ENCODE peak calls at places on chromosome X, in four cellular contexts. U is NCI-H1092, X is suprapubic skin, V is iPS-NIHi11. P is an unnamed sample.

GRCh38 chrX:39318497-39319343 is 517.5 kb downstream of the MID1IP1 start:
- DNase-seq in U (no peak), X (no peak), V (no peak), P (no peak)

GRCh38 chrX:43581888-43582539 is 74.1 kb upstream of the MAOA start:
- DNase-seq in U (no peak), X (no peak), V (no peak), P (no peak)

GRCh38 chrX:1093112-1093511 is 119.3 kb downstream of the CRLF2 start:
- DNase-seq in X (no peak), U (no peak), V (no peak), P (no peak)

GRCh38 chrX:112819013-112819635 is 21.5 kb downstream of the AMOT start:
- DNase-seq in X (no peak), U (no peak), V (no peak), P (no peak)

GRCh38 chrX:17735396-17735795 is 1.9 kb upstream of the SCML1 start:
- DNase-seq in X (no peak), U (no peak), V (no peak), P (no peak)

GRCh38 chrX:124280294-124280902 is 52.1 kb upstream of the TEX13D start:
- DNase-seq in V (no peak), U (no peak), X (no peak), P (no peak)

GRCh38 chrX:16239211-16239610 is 71.9 kb downstream of the MAGEB17 start:
- DNase-seq in V (no peak), X (no peak), U (no peak), P (no peak)

GRCh38 chrX:68912113-68912980 is 83.5 kb downstream of the EFNB1 start:
- DNase-seq in U (no peak), V (peak), X (no peak), P (no peak)

GRCh38 chrX:119512145-119512800 is 44.0 kb downstream of the SLC25A5 start:
- DNase-seq in X (no peak), U (peak), V (peak), P (peak)

GRCh38 chrX:136541294-136541693 is 9.3 kb downstream of the VGLL1 start:
- DNase-seq in X (no peak), V (no peak), U (no peak), P (no peak)

GRCh38 chrX:47283015-47283771 is 50.4 kb downstream of the USP11 start:
- DNase-seq in V (no peak), X (no peak), U (peak), P (no peak)

GRCh38 chrX:73577368-73577767 is 14.4 kb downstream of the CHIC1 start:
- DNase-seq in X (no peak), V (peak), U (no peak), P (no peak)

GRCh38 chrX:80237072-80237471 is 183.2 kb upstream of the TENT5D start:
- DNase-seq in U (no peak), X (no peak), V (no peak), P (no peak)

GRCh38 chrX:132367314-132367713 is 121.5 kb downstream of the MBNL3 start:
- DNase-seq in V (no peak), U (no peak), X (no peak), P (no peak)

GRCh38 chrX:68894513-68895338 is 65.9 kb downstream of the EFNB1 start:
- DNase-seq in V (peak), U (peak), X (no peak), P (no peak)

GRCh38 chrX:110004210-110004609 is 1.3 kb downstream of the TMEM164 start:
- DNase-seq in U (no peak), X (no peak), V (no peak), P (no peak)

GRCh38 chrX:37685452-37686347 is at the start of gene XK:
- DNase-seq in X (no peak), V (peak), U (peak), P (peak)

GRCh38 chrX:54999717-55000598 is at the start of gene APEX2:
- DNase-seq in X (peak), U (peak), V (peak), P (peak)

GRCh38 chrX:13428055-13428786 is 108.4 kb upstream of the ATXN3L start:
- DNase-seq in V (peak), U (no peak), X (no peak), P (no peak)

GRCh38 chrX:50470103-50471031 is at the start of gene DGKK:
- DNase-seq in X (no peak), U (peak), V (peak), P (peak)

GRCh38 chrX:80807606-80808159 is 2.0 kb downstream of the BRWD3 start:
- DNase-seq in V (peak), X (no peak), U (peak), P (peak)

GRCh38 chrX:134932528-134933217 is 58.1 kb upstream of the SMIM10 start:
- DNase-seq in X (no peak), U (no peak), V (no peak), P (no peak)

GRCh38 chrX:1380672-1381233 is 11.2 kb downstream of the SLC25A6 start:
- DNase-seq in V (no peak), X (no peak), U (no peak), P (peak)

GRCh38 chrX:115535844-115536243 is 25.1 kb upstream of the PLS3 start:
- DNase-seq in X (no peak), V (no peak), U (no peak), P (no peak)

GRCh38 chrX:7941390-7942042 is 14.3 kb upstream of the PNPLA4 start:
- DNase-seq in V (no peak), X (no peak), U (peak), P (peak)

GRCh38 chrX:65463550-65463949 is 71.0 kb downstream of the LAS1L start:
- DNase-seq in X (no peak), U (no peak), V (peak), P (no peak)

GRCh38 chrX:44227981-44228380 is 115.5 kb downstream of the EFHC2 start:
- DNase-seq in V (peak), X (no peak), U (no peak), P (no peak)

GRCh38 chrX:133267621-133268020 is 49.5 kb upstream of the TFDP3 start:
- DNase-seq in V (no peak), X (no peak), U (no peak), P (no peak)

GRCh38 chrX:2589186-2590020 is 88.6 kb upstream of the DHRSX start:
- DNase-seq in X (no peak), V (no peak), U (no peak), P (no peak)

GRCh38 chrX:18886344-18887161 is 97.4 kb downstream of the PHKA2 start:
- DNase-seq in V (peak), X (peak), U (peak), P (peak)

GRCh38 chrX:106484233-106484632 is 127.5 kb upstream of the RADX start:
- DNase-seq in V (no peak), X (no peak), U (no peak), P (no peak)

GRCh38 chrX:6021316-6022091 is 207.2 kb downstream of the NLGN4X start:
- DNase-seq in U (peak), V (peak), X (no peak), P (peak)

GRCh38 chrX:135707880-135708279 is 5.6 kb upstream of the CT45A1 start:
- DNase-seq in X (no peak), U (no peak), V (peak), P (peak)

GRCh38 chrX:8679572-8679971 is 52.4 kb downstream of the ANOS1 start:
- DNase-seq in V (no peak), U (no peak), X (no peak), P (no peak)

GRCh38 chrX:153981231-153981630 is 8.7 kb downstream of the TMEM187 start:
- DNase-seq in X (no peak), U (no peak), V (no peak), P (no peak)

GRCh38 chrX:80808854-80809493 is 703 bp downstream of the BRWD3 start:
- DNase-seq in U (peak), V (no peak), X (no peak), P (peak)

GRCh38 chrX:97672138-97672537 is 788.4 kb downstream of the RPA4 start:
- DNase-seq in X (no peak), V (no peak), U (peak), P (no peak)

P was measured in D341Med.